ENCODE peak calls at places on chromosome 2, in five cellular contexts. B is colonic mucosa; F is pancreas; S is breast epithelium; V is naive thymus-derived CD4-positive, alpha-beta T cell. T is an unnamed sample.

GRCh38 chr2:238999290-238999741 is 151.4 kb downstream of the TWIST2 start:
- DNase-seq in F (no peak), V (no peak), S (no peak), B (no peak), T (no peak)

GRCh38 chr2:72548081-72548764 is 277.6 kb downstream of the EXOC6B start:
- DNase-seq in V (no peak), S (no peak), B (no peak), F (no peak), T (no peak)

GRCh38 chr2:231295363-231295655 is 96.9 kb downstream of the ARMC9 start:
- DNase-seq in F (no peak), S (no peak), B (no peak), V (no peak), T (no peak)

GRCh38 chr2:10048501-10049171 is 5.3 kb downstream of the KLF11 start:
- DNase-seq in V (peak; percentile 41), F (no peak), S (no peak), B (peak; percentile 31), T (no peak)

GRCh38 chr2:186477782-186478181 is 8.3 kb upstream of the ZC3H15 start:
- DNase-seq in F (no peak), V (no peak), S (no peak), B (no peak), T (no peak)

GRCh38 chr2:240628507-240629418 is 3.5 kb downstream of the GPR35 start:
- DNase-seq in B (no peak), V (no peak), S (no peak), F (no peak), T (no peak)

GRCh38 chr2:121335294-121336290 is 50.6 kb upstream of the TFCP2L1 start:
- DNase-seq in V (no peak), F (peak; percentile 56), S (no peak), B (no peak), T (no peak)

GRCh38 chr2:19355931-19356544 is 2.4 kb downstream of the OSR1 start:
- DNase-seq in S (no peak), B (no peak), V (no peak), F (no peak), T (no peak)

GRCh38 chr2:60759654-60760053 is 3.6 kb downstream of the PAPOLG start:
- DNase-seq in B (no peak), F (no peak), S (no peak), V (no peak), T (no peak)

GRCh38 chr2:200455958-200456421 is 53.9 kb downstream of the KCTD18 start:
- DNase-seq in S (no peak), F (no peak), B (no peak), V (no peak), T (no peak)

GRCh38 chr2:10414591-10414990 is 33.5 kb downstream of the ODC1 start:
- DNase-seq in B (no peak), V (no peak), S (no peak), F (peak; percentile 64), T (no peak)

GRCh38 chr2:164224007-164224406 is 397.3 kb downstream of the GRB14 start:
- DNase-seq in V (no peak), F (no peak), S (no peak), B (no peak), T (no peak)

DNA sequence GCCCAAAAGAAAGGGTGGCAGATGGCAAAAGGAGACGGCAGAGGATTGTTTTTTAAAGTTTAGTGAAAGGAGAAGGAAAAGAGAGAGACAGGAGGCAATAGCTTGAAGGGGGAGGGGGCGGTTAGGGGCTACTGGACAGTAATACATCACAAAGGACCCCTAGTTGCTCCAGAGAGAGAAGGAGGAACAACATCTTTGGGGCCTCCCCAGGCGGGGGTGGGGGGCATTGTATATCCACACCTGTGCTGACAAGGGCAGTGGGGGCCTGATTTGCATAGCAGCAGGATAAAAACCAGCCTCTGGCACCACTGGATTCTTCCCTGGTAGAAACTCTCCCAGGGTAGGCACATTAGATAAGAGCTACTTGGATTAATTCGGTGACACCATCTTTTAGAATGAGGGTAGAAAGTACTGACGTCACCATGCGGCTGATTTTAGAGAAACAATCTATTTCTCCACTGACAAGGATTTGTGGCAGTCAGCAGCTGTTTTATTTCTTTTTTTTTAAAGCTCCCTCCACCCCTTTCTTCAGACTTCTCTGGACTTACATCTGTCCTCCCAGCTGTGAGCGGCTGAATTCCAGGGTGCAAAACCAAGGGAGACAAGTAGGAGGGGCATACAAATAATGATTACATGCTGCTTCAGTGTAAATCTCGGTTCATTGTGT is 199.8 kb upstream of the NRP2 start:
- DNase-seq in F (no peak), B (no peak), V (no peak), S (no peak), T (no peak)
- H3K9me3 ChIP-seq in F (no peaks in the 10 kb centered on the region), B (no peaks in the 10 kb centered on the region), V (no peaks in the 10 kb centered on the region), S (no peaks in the 10 kb centered on the region), T (no peaks in the 10 kb centered on the region)

GRCh38 chr2:198973785-198974184 is 484.0 kb downstream of the SATB2 start:
- DNase-seq in S (no peak), V (no peak), B (no peak), F (no peak), T (no peak)

GRCh38 chr2:198973181-198973580 is 484.6 kb downstream of the SATB2 start:
- DNase-seq in B (no peak), S (no peak), F (no peak), V (no peak), T (no peak)

GRCh38 chr2:198975779-198976178 is 482.0 kb downstream of the SATB2 start:
- DNase-seq in F (no peak), V (no peak), S (no peak), B (no peak), T (no peak)
- H3K9me3 ChIP-seq in F (no peaks in the 10 kb centered on the region), V (no peaks in the 10 kb centered on the region), S (peaks cover 21% of the 10 kb centered on the region), B (no peaks in the 10 kb centered on the region), T (no peaks in the 10 kb centered on the region)

DNA sequence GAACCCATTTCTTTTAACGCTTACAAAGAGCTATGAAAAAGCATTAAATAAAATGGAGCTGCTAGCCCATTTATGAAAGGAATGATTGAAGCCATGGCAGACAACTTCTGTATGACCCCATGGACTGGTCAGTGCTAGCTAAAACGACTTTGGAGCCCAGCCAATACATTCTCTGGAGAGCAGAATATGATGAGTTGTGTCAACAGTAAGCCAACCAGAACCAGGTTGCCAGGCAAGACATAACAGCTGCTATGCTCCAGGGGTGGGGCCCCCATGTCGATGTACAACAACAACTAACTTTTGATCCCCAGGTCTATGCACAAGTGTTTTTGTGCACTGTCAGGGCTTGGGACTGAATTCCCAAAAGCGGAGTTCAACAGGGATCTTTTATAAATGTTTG is 64.8 kb upstream of the MYO3B start:
- DNase-seq in B (no peak), F (no peak), S (no peak), V (no peak), T (no peak)
- H3K9me3 ChIP-seq in B (no peaks in the 10 kb centered on the region), F (no peaks in the 10 kb centered on the region), S (no peaks in the 10 kb centered on the region), V (no peaks in the 10 kb centered on the region), T (no peaks in the 10 kb centered on the region)

GRCh38 chr2:144747571-144747970 is 227.7 kb upstream of the ZEB2 start:
- DNase-seq in V (no peak), F (no peak), B (no peak), S (no peak), T (no peak)

GRCh38 chr2:144748443-144748842 is 228.5 kb upstream of the ZEB2 start:
- DNase-seq in B (no peak), V (no peak), S (no peak), F (no peak), T (no peak)

GRCh38 chr2:144745424-144745823 is 225.5 kb upstream of the ZEB2 start:
- DNase-seq in B (no peak), V (no peak), F (no peak), S (no peak), T (no peak)

GRCh38 chr2:144751142-144751905 is 231.4 kb upstream of the ZEB2 start:
- DNase-seq in S (no peak), F (no peak), V (no peak), B (no peak), T (no peak)

DNA sequence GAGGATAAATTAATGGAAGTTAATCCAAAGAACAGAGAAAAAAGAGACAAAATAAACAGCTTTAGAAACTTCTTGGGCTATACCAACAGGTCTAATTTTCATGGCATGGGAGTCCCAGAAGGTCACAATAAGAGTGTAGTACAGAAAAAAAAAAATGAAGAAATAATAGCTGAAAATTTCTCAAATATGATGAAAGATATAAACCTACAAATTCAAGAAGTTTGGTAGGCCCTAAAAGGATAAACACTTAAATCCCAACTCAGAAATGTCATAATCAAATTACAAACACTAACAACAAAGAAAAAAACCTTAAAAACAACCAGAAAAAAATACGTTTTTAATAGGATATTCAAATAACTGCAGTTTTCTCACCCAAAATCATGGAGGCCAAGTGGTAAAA is 229.3 kb upstream of the ZEB2 start:
- DNase-seq in B (no peak), F (no peak), S (no peak), V (no peak), T (no peak)
- H3K9me3 ChIP-seq in B (no peaks in the 10 kb centered on the region), F (no peaks in the 10 kb centered on the region), S (peaks cover 35% of the 10 kb centered on the region), V (no peaks in the 10 kb centered on the region), T (no peaks in the 10 kb centered on the region)

DNA sequence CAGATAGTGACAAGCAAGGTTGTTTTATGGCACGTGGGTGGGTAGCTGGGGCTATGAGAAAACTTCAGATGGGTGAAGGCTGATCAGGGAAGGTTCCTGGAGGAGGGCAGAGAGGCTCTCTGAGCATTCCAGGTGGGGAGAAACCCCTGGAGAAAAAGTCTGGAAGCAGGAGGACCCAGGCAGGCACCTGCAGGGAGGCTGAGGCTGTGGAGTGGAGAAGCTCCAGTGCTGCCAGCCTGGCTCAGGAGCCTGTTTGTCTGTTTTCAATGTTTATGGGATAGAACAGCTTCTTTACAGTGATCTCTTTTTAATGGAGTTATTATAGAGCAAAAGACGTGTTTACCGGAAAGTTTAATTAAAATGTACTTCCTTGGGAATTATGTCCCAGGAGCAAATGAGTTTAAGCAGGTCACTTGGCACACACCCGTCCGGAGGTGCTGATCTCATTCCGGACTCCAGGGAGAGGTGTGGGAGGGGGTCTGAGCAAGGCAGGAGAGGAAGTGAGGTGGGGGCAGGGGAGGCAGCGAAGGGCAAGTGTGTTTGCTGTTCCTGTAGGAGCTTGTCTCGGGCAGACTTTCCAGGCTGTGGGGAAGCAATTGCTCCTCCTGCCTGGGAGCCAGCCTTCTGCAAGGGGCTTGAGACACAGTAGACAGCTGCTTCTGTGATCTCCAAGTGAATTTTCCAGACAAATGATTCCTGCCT is 239.5 kb downstream of the MYCN start:
- DNase-seq in F (no peak), B (no peak), S (no peak), V (no peak), T (no peak)
- H3K9me3 ChIP-seq in F (no peaks in the 10 kb centered on the region), B (no peaks in the 10 kb centered on the region), S (no peaks in the 10 kb centered on the region), V (no peaks in the 10 kb centered on the region), T (no peaks in the 10 kb centered on the region)

DNA sequence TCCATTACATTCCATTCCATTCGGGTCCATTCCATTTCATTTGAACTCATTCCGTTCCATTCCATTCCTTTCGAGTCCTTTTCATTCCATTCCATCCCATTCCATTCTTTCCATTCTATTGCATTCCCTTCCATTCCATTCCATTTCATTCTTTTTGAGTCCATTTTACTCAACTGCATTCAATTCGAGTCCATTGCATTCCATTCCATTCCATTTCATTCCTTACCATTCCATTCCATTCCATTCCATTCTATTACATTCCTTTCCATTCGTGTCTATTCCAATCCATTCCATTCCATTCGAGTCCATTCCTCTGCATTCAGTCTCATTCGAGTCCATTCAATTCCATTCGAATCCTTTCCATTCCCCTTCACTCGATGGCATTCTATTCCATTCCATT is 1128.8 kb downstream of the RPIA start:
- DNase-seq in S (no peak), F (no peak), V (no peak), B (no peak), T (no peak)
- H3K9me3 ChIP-seq in S (no peaks in the 10 kb centered on the region), F (no peaks in the 10 kb centered on the region), V (peaks cover 5% of the 10 kb centered on the region), B (peaks cover 32% of the 10 kb centered on the region), T (peaks cover 29% of the 10 kb centered on the region)

GRCh38 chr2:145421841-145422240 is 901.9 kb upstream of the ZEB2 start:
- DNase-seq in F (no peak), S (no peak), V (no peak), B (no peak), T (no peak)
- H3K9me3 ChIP-seq in F (no peaks in the 10 kb centered on the region), S (peaks cover 17% of the 10 kb centered on the region), V (no peaks in the 10 kb centered on the region), B (no peaks in the 10 kb centered on the region), T (no peaks in the 10 kb centered on the region)

GRCh38 chr2:58896600-58896999 is 655.5 kb upstream of the FANCL start:
- DNase-seq in B (no peak), S (no peak), F (no peak), V (no peak), T (no peak)
- H3K9me3 ChIP-seq in B (no peaks in the 10 kb centered on the region), S (no peaks in the 10 kb centered on the region), F (no peaks in the 10 kb centered on the region), V (no peaks in the 10 kb centered on the region), T (no peaks in the 10 kb centered on the region)